ENCODE peak calls at places on chromosomes 11 and 22, in six cellular contexts. One of them, this sample, is unnamed.
A peak's percentile ranks its signal among the peaks of the same experiment; 100 is the strongest.

GRCh38 chr11:61959678-61960077 is 7.8 kb downstream of the FTH1 start:
- DNase-seq in sigmoid colon: no peak
- DNase-seq in DND-41: no peak
- DNase-seq in adipocyte: no peak
- DNase-seq in neuronal stem cell: no peak
- DNase-seq in psoas muscle: no peak
- DNase-seq in this sample: peak; percentile 24

GRCh38 chr11:12693485-12694181 is 19.4 kb downstream of the TEAD1 start:
- DNase-seq in neuronal stem cell: no peak
- DNase-seq in psoas muscle: peak; percentile 66
- DNase-seq in DND-41: peak; percentile 19
- DNase-seq in adipocyte: peak; percentile 90
- DNase-seq in sigmoid colon: peak; percentile 84
- DNase-seq in this sample: peak; percentile 42

GRCh38 chr22:42039271-42039670 is 31.3 kb downstream of the NAGA start:
- DNase-seq in neuronal stem cell: no peak
- DNase-seq in adipocyte: peak; percentile 39
- DNase-seq in sigmoid colon: no peak
- DNase-seq in psoas muscle: no peak
- DNase-seq in DND-41: no peak
- DNase-seq in this sample: no peak

GRCh38 chr11:20110908-20111669 is 49.2 kb downstream of the DBX1 start:
- DNase-seq in neuronal stem cell: peak; percentile 46
- DNase-seq in adipocyte: peak; percentile 73
- DNase-seq in sigmoid colon: no peak
- DNase-seq in psoas muscle: no peak
- DNase-seq in DND-41: peak; percentile 48
- DNase-seq in this sample: no peak

GRCh38 chr22:35839811-35840739 is 122.4 kb downstream of the APOL5 start:
- DNase-seq in sigmoid colon: peak; percentile 94
- DNase-seq in DND-41: no peak
- DNase-seq in adipocyte: peak; percentile 96
- DNase-seq in neuronal stem cell: peak; percentile 85
- DNase-seq in psoas muscle: peak; percentile 92
- DNase-seq in this sample: peak; percentile 89

GRCh38 chr11:34492806-34493414 is 20.7 kb downstream of the ELF5 start:
- DNase-seq in sigmoid colon: no peak
- DNase-seq in neuronal stem cell: peak; percentile 60
- DNase-seq in DND-41: peak; percentile 50
- DNase-seq in psoas muscle: no peak
- DNase-seq in adipocyte: peak; percentile 84
- DNase-seq in this sample: peak; percentile 46

GRCh38 chr22:44658371-44658953 is 43.5 kb upstream of the PRR5 start:
- DNase-seq in sigmoid colon: peak; percentile 84
- DNase-seq in neuronal stem cell: no peak
- DNase-seq in DND-41: no peak
- DNase-seq in adipocyte: peak; percentile 93
- DNase-seq in psoas muscle: peak; percentile 86
- DNase-seq in this sample: peak; percentile 79

GRCh38 chr11:75311858-75312288 is 39.6 kb downstream of the ARRB1 start:
- DNase-seq in neuronal stem cell: no peak
- DNase-seq in sigmoid colon: peak; percentile 91
- DNase-seq in psoas muscle: peak; percentile 91
- DNase-seq in DND-41: no peak
- DNase-seq in adipocyte: peak; percentile 4
- DNase-seq in this sample: peak; percentile 61

GRCh38 chr11:74749965-74750296 is 1.3 kb downstream of the RNF169 start:
- DNase-seq in psoas muscle: no peak
- DNase-seq in neuronal stem cell: no peak
- DNase-seq in sigmoid colon: no peak
- DNase-seq in adipocyte: peak; percentile 39
- DNase-seq in DND-41: peak; percentile 8
- DNase-seq in this sample: no peak

GRCh38 chr11:65861533-65862183 is 1.4 kb downstream of the MUS81 start:
- DNase-seq in neuronal stem cell: no peak
- DNase-seq in DND-41: no peak
- DNase-seq in adipocyte: no peak
- DNase-seq in sigmoid colon: peak; percentile 70
- DNase-seq in psoas muscle: no peak
- DNase-seq in this sample: no peak

GRCh38 chr22:35446365-35446764 is 46.4 kb downstream of the MCM5 start:
- DNase-seq in psoas muscle: no peak
- DNase-seq in sigmoid colon: peak; percentile 91
- DNase-seq in adipocyte: peak; percentile 85
- DNase-seq in DND-41: no peak
- DNase-seq in neuronal stem cell: no peak
- DNase-seq in this sample: no peak

GRCh38 chr11:703515-703914 is 2.5 kb upstream of the EPS8L2 start:
- DNase-seq in adipocyte: no peak
- DNase-seq in DND-41: no peak
- DNase-seq in psoas muscle: no peak
- DNase-seq in neuronal stem cell: no peak
- DNase-seq in sigmoid colon: no peak
- DNase-seq in this sample: no peak

GRCh38 chr11:706439-706956 is 467 bp downstream of the EPS8L2 start:
- DNase-seq in adipocyte: peak; percentile 70
- DNase-seq in neuronal stem cell: no peak
- DNase-seq in psoas muscle: no peak
- DNase-seq in DND-41: no peak
- DNase-seq in sigmoid colon: no peak
- DNase-seq in this sample: peak; percentile 67

GRCh38 chr11:705646-706438 is at the start of gene EPS8L2:
- DNase-seq in neuronal stem cell: no peak
- DNase-seq in adipocyte: peak; percentile 38
- DNase-seq in psoas muscle: no peak
- DNase-seq in DND-41: no peak
- DNase-seq in sigmoid colon: peak; percentile 72
- DNase-seq in this sample: peak; percentile 62

GRCh38 chr11:704189-704798 is 1.7 kb upstream of the EPS8L2 start:
- DNase-seq in psoas muscle: no peak
- DNase-seq in adipocyte: no peak
- DNase-seq in neuronal stem cell: no peak
- DNase-seq in DND-41: no peak
- DNase-seq in sigmoid colon: no peak
- DNase-seq in this sample: no peak

DNA sequence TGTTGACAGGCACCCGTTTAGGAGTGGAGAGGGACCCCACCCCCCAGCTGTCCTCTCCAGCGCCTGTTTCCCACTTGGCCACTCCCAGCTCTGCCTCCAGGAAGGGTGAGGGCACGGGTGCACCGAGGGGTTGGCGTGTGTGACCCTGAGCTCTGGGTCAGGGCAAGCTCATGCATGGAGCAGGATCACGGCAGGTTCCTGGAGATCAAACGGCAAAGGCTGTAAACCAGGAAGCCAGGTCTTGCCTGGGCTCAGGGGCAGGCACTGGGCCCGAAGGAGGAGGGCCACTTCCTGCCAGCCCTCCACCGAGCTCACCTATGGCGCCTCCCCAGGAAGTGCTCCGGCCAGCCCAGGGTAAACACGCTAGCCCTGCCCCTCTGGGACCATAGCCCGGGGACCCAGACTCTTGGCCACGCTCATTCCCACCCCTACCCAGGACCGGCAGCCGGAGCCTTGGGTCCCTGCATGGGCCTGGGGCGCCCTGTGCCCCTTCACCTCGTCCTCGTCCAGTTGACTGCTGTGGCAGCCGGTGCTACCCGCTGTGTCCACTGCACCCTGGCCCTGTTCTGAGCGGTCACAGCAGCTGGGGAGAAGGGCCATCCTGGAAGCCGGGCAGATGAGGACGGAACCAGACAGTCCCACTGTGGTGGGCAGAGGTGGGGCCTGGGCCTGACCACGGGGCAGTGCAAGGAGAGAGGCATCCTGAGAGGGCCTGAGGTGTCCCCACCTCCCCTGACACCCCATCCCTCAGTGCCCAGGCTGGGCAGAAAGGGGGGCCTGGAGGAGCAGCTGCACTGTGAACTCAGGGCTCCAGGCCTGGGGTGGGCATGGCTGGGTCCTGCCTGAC is 1.0 kb upstream of the EPS8L2 start:
- DNase-seq in sigmoid colon: peak; percentile 69
- DNase-seq in adipocyte: no peak
- DNase-seq in neuronal stem cell: no peak
- DNase-seq in DND-41: no peak
- DNase-seq in psoas muscle: no peak
- DNase-seq in this sample: peak; percentile 35
- H3K4me3 ChIP-seq in sigmoid colon: peak overlapping the region; percentile 64
- H3K4me3 ChIP-seq in adipocyte: peak overlapping the region; percentile 74
- H3K4me3 ChIP-seq in neuronal stem cell: peak overlapping the region; percentile 16
- H3K4me3 ChIP-seq in DND-41: no peak overlapping the region
- H3K4me3 ChIP-seq in psoas muscle: peak overlapping the region; percentile 43
- H3K4me3 ChIP-seq in this sample: peak overlapping the region; percentile 70

DNA sequence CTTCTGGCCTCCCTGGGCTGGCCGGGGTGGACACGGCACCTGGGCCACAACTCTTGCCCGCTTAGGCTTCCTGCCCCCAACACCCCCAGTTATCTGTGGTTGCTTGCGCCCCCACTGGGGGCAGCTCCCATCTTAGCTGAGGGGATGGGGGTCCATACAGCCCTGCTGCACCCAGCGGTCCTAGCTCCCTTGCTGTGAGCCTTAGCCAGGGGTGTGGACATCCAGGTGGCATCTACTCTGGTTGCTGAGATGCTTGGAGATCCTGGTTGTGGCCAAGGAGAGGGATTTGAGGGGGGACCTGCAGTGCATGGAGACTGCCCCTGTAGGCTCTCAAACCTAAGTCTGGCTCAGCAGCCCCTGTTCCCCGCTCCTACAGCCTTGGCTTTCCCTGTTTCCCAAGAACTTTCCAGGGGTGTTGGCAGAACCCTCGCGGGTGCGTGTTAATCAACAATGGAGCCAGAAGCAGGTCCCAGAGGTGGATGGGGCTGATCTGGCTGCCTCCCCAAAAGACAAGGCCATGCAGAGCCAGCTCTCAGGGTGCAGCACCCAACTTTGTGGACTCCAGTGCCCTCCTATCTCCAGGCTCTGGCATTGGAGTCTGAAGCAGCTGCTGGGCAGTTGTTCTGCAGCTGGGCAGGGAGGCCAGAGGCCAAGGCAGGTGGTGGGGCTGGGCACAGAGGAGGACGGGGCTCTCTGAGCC is 3.3 kb downstream of the KCNQ1 start:
- DNase-seq in adipocyte: no peak
- DNase-seq in sigmoid colon: no peak
- DNase-seq in DND-41: no peak
- DNase-seq in neuronal stem cell: no peak
- DNase-seq in psoas muscle: peak; percentile 44
- DNase-seq in this sample: no peak
- H3K27me3 ChIP-seq in adipocyte: peaks cover 51% of the 10 kb centered on the region
- H3K27me3 ChIP-seq in sigmoid colon: peaks cover 50% of the 10 kb centered on the region
- H3K27me3 ChIP-seq in DND-41: no peaks in the 10 kb centered on the region
- H3K27me3 ChIP-seq in neuronal stem cell: peaks cover 84% of the 10 kb centered on the region
- H3K27me3 ChIP-seq in psoas muscle: peaks cover 26% of the 10 kb centered on the region
- H3K27me3 ChIP-seq in this sample: peaks cover 3% of the 10 kb centered on the region

GRCh38 chr22:27554841-27555456 is 246.6 kb downstream of the MN1 start:
- DNase-seq in sigmoid colon: no peak
- DNase-seq in DND-41: no peak
- DNase-seq in neuronal stem cell: no peak
- DNase-seq in adipocyte: no peak
- DNase-seq in psoas muscle: no peak
- DNase-seq in this sample: no peak

GRCh38 chr22:27558658-27559371 is 242.7 kb downstream of the MN1 start:
- DNase-seq in sigmoid colon: no peak
- DNase-seq in neuronal stem cell: no peak
- DNase-seq in adipocyte: no peak
- DNase-seq in psoas muscle: no peak
- DNase-seq in DND-41: no peak
- DNase-seq in this sample: no peak

GRCh38 chr22:27557554-27558060 is 243.9 kb downstream of the MN1 start:
- DNase-seq in DND-41: no peak
- DNase-seq in psoas muscle: no peak
- DNase-seq in neuronal stem cell: no peak
- DNase-seq in sigmoid colon: no peak
- DNase-seq in adipocyte: no peak
- DNase-seq in this sample: no peak

GRCh38 chr22:27554106-27554814 is 247.3 kb downstream of the MN1 start:
- DNase-seq in sigmoid colon: no peak
- DNase-seq in DND-41: no peak
- DNase-seq in neuronal stem cell: no peak
- DNase-seq in psoas muscle: no peak
- DNase-seq in adipocyte: peak; percentile 69
- DNase-seq in this sample: peak; percentile 58

DNA sequence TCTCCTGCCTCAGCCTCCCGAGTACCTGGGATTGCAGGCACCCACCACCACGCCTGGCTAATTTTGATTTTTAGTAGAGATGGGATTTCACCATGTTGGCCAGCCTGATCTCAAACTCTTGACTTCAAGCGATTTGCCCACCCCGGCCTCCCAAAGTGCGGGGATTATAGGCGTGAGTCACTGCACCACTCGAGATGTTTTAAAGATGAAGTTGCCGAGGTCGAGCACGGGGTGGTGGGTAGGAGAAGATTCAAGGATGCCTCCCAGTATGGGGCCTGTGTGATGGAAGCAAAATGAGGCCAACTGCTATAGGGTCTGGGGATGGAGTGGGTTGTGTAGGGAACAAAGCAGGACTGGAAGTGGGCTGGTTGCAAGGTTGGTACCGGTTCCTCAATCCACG is 245.2 kb downstream of the MN1 start:
- DNase-seq in neuronal stem cell: no peak
- DNase-seq in adipocyte: no peak
- DNase-seq in psoas muscle: no peak
- DNase-seq in sigmoid colon: no peak
- DNase-seq in DND-41: no peak
- DNase-seq in this sample: no peak
- H3K4me3 ChIP-seq in neuronal stem cell: no peak overlapping the region
- H3K4me3 ChIP-seq in adipocyte: no peak overlapping the region
- H3K4me3 ChIP-seq in psoas muscle: no peak overlapping the region
- H3K4me3 ChIP-seq in sigmoid colon: no peak overlapping the region
- H3K4me3 ChIP-seq in DND-41: no peak overlapping the region
- H3K4me3 ChIP-seq in this sample: no peak overlapping the region

GRCh38 chr11:134725939-134726639 is 314.0 kb upstream of the B3GAT1 start:
- DNase-seq in psoas muscle: no peak
- DNase-seq in sigmoid colon: no peak
- DNase-seq in neuronal stem cell: no peak
- DNase-seq in adipocyte: no peak
- DNase-seq in DND-41: no peak
- DNase-seq in this sample: no peak

GRCh38 chr11:134727204-134727603 is 315.2 kb upstream of the B3GAT1 start:
- DNase-seq in psoas muscle: no peak
- DNase-seq in DND-41: peak; percentile 43
- DNase-seq in sigmoid colon: no peak
- DNase-seq in adipocyte: no peak
- DNase-seq in neuronal stem cell: no peak
- DNase-seq in this sample: no peak

GRCh38 chr11:134730096-134730495 is 318.1 kb upstream of the B3GAT1 start:
- DNase-seq in psoas muscle: no peak
- DNase-seq in neuronal stem cell: no peak
- DNase-seq in adipocyte: no peak
- DNase-seq in sigmoid colon: no peak
- DNase-seq in DND-41: no peak
- DNase-seq in this sample: no peak

GRCh38 chr11:134727636-134728035 is 315.6 kb upstream of the B3GAT1 start:
- DNase-seq in neuronal stem cell: no peak
- DNase-seq in sigmoid colon: no peak
- DNase-seq in psoas muscle: no peak
- DNase-seq in DND-41: no peak
- DNase-seq in adipocyte: no peak
- DNase-seq in this sample: no peak

GRCh38 chr11:134728186-134728585 is 316.1 kb upstream of the B3GAT1 start:
- DNase-seq in adipocyte: no peak
- DNase-seq in neuronal stem cell: no peak
- DNase-seq in sigmoid colon: no peak
- DNase-seq in DND-41: no peak
- DNase-seq in psoas muscle: no peak
- DNase-seq in this sample: no peak
- H3K27me3 ChIP-seq in adipocyte: peaks cover 36% of the 10 kb centered on the region
- H3K27me3 ChIP-seq in neuronal stem cell: no peaks in the 10 kb centered on the region
- H3K27me3 ChIP-seq in sigmoid colon: no peaks in the 10 kb centered on the region
- H3K27me3 ChIP-seq in DND-41: no peaks in the 10 kb centered on the region
- H3K27me3 ChIP-seq in psoas muscle: peaks cover 8% of the 10 kb centered on the region
- H3K27me3 ChIP-seq in this sample: no peaks in the 10 kb centered on the region

GRCh38 chr11:86302092-86302793 is at the start of gene HIKESHI:
- DNase-seq in DND-41: peak; percentile 98
- DNase-seq in adipocyte: peak; percentile 98
- DNase-seq in sigmoid colon: peak; percentile 100
- DNase-seq in neuronal stem cell: peak; percentile 84
- DNase-seq in psoas muscle: peak; percentile 100
- DNase-seq in this sample: peak; percentile 100
- H3K4me3 ChIP-seq in DND-41: peak within 1 kb of the TSS; percentile 71
- H3K4me3 ChIP-seq in adipocyte: peak within 1 kb of the TSS; percentile 94
- H3K4me3 ChIP-seq in sigmoid colon: peak within 1 kb of the TSS; percentile 91
- H3K4me3 ChIP-seq in neuronal stem cell: peak within 1 kb of the TSS; percentile 84
- H3K4me3 ChIP-seq in psoas muscle: peak within 1 kb of the TSS; percentile 89
- H3K4me3 ChIP-seq in this sample: peak within 1 kb of the TSS; percentile 63